ENCODE peak calls at places on chromosomes 2 and 18, in four cellular contexts. Y, U, O and W are unnamed samples.

GRCh38 chr2:231709636-231709980 is 1.3 kb downstream of the PTMA start:
- DNase-seq in Y (peak), O (peak), U (peak), W (peak)

GRCh38 chr2:49686897-49687442 is 532.7 kb upstream of the FSHR start:
- DNase-seq in U (no peak), O (no peak), Y (no peak), W (no peak)

GRCh38 chr2:70982971-70983370 is 4.5 kb downstream of the ANKRD53 start:
- DNase-seq in U (no peak), O (no peak), Y (no peak), W (no peak)

GRCh38 chr18:76351961-76352581 is 143.0 kb downstream of the ZNF516 start:
- DNase-seq in Y (no peak), O (peak), U (peak), W (no peak)

GRCh38 chr18:7089369-7089768 is 28.2 kb downstream of the LAMA1 start:
- DNase-seq in O (no peak), U (no peak), Y (no peak), W (no peak)

GRCh38 chr18:77539860-77540259 is 290.2 kb downstream of the GALR1 start:
- DNase-seq in O (no peak), Y (no peak), U (no peak), W (no peak)

GRCh38 chr2:42976400-42976799 is 184.0 kb upstream of the HAAO start:
- DNase-seq in O (no peak), Y (no peak), U (no peak), W (no peak)

GRCh38 chr2:102932521-102932920 is 170.7 kb downstream of the TMEM182 start:
- DNase-seq in O (no peak), U (no peak), Y (no peak), W (no peak)

GRCh38 chr2:9782197-9782719 is 61.0 kb upstream of the TAF1B start:
- DNase-seq in O (no peak), Y (no peak), U (peak), W (peak)

GRCh38 chr2:223226264-223226663 is 174.3 kb downstream of the KCNE4 start:
- DNase-seq in O (no peak), U (no peak), Y (no peak), W (no peak)

GRCh38 chr2:74441690-74442482 is at the start of gene RTKN:
- DNase-seq in O (no peak), Y (no peak), U (peak), W (peak)

GRCh38 chr2:197229509-197230458 is 80.8 kb downstream of the ANKRD44 start:
- DNase-seq in Y (no peak), O (peak), U (no peak), W (no peak)

GRCh38 chr2:204705243-204705971 is 160.1 kb downstream of the PARD3B start:
- DNase-seq in O (no peak), U (no peak), Y (no peak), W (no peak)

GRCh38 chr2:240386321-240386720 is 49.1 kb upstream of the GPC1 start:
- DNase-seq in Y (no peak), U (no peak), O (no peak), W (no peak)

GRCh38 chr2:75157435-75157834 is 41.9 kb downstream of the TACR1 start:
- DNase-seq in Y (no peak), U (no peak), O (no peak), W (no peak)

GRCh38 chr18:45540146-45540545 is 75.1 kb upstream of the SLC14A2 start:
- DNase-seq in U (no peak), Y (no peak), O (no peak), W (no peak)

GRCh38 chr2:38765149-38765548 is 12.9 kb upstream of the GEMIN6 start:
- DNase-seq in O (no peak), U (no peak), Y (no peak), W (no peak)

GRCh38 chr2:169397697-169398096 is 35.4 kb upstream of the LRP2 start:
- DNase-seq in O (peak), Y (no peak), U (no peak), W (no peak)

GRCh38 chr2:37832590-37833197 is 92.4 kb upstream of the RMDN2 start:
- DNase-seq in O (peak), U (peak), Y (peak), W (peak)

GRCh38 chr2:31365834-31366505 is 48.6 kb downstream of the XDH start:
- DNase-seq in Y (no peak), U (no peak), O (no peak), W (no peak)

GRCh38 chr2:234422242-234422641 is 74.6 kb downstream of the ARL4C start:
- DNase-seq in U (peak), O (no peak), Y (no peak), W (no peak)

GRCh38 chr2:173149491-173149890 is 73.8 kb downstream of the MAP3K20 start:
- DNase-seq in O (no peak), Y (no peak), U (no peak), W (peak)

GRCh38 chr2:223978451-223978850 is 21.2 kb downstream of the MRPL44 start:
- DNase-seq in U (no peak), O (peak), Y (no peak), W (no peak)

GRCh38 chr18:9944805-9945204 is 31.0 kb downstream of the VAPA start:
- DNase-seq in O (peak), U (no peak), Y (no peak), W (no peak)

GRCh38 chr2:174560737-174561136 is 36.9 kb downstream of the WIPF1 start:
- DNase-seq in Y (no peak), O (no peak), U (no peak), W (no peak)

GRCh38 chr18:22709288-22710060 is 223.7 kb upstream of the RBBP8 start:
- DNase-seq in Y (no peak), O (no peak), U (no peak), W (no peak)

GRCh38 chr2:237465515-237466227 is 21.4 kb upstream of the MLPH start:
- DNase-seq in O (peak), U (no peak), Y (no peak), W (no peak)

GRCh38 chr2:6929196-6929874 is 12.1 kb downstream of the RNF144A start:
- DNase-seq in Y (no peak), U (no peak), O (peak), W (no peak)

GRCh38 chr2:112254466-112255240 is at the start of gene ZC3H8:
- DNase-seq in O (peak), U (peak), Y (peak), W (peak)
- TF ChIP-seq CTCF in O (no peak), U (peak), Y (peak), W (no peak)

GRCh38 chr2:218072002-218072401 is 2.9 kb downstream of the RUFY4 start:
- DNase-seq in O (no peak), Y (no peak), U (no peak), W (no peak)

GRCh38 chr2:218075975-218076811 is 7.1 kb downstream of the RUFY4 start:
- DNase-seq in O (no peak), U (no peak), Y (no peak), W (no peak)

GRCh38 chr2:218072478-218073024 is 3.5 kb downstream of the RUFY4 start:
- DNase-seq in U (no peak), Y (no peak), O (no peak), W (no peak)

GRCh38 chr2:218073185-218073584 is 4.1 kb downstream of the RUFY4 start:
- DNase-seq in O (no peak), U (no peak), Y (no peak), W (no peak)

DNA sequence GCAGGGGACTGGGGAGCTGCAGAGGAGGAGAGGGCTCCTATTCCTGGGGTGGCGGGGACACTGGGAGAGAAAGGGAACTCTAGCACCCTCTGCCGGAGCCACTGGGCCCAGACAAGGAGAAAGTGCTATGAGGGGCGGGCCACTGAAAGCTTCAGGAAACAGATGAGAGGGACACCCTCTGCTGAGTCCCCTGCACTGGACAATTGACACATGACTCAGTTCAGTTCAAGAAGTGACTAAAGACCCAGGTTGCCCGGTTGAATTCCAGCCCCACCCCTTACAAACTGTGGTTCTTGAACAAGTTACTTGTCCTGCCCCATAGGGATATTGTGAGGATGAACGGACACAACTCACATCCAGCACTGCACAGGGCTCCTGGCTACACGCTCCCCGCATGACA is 5.0 kb downstream of the RUFY4 start:
- DNase-seq in U (peak), Y (peak), O (peak), W (peak)
- TF ChIP-seq CTCF in U (peak), Y (peak), O (peak), W (peak)

GRCh38 chr2:96760986-96761832 is 507 bp downstream of the CNNM4 start:
- DNase-seq in O (no peak), Y (peak), U (peak), W (no peak)
- TF ChIP-seq CTCF in O (peak), Y (peak), U (peak), W (peak)

GRCh38 chr2:73359915-73360697 is 25.5 kb upstream of the ALMS1 start:
- DNase-seq in Y (no peak), U (no peak), O (peak), W (no peak)
- TF ChIP-seq CTCF in Y (peak), U (no peak), O (peak), W (peak)

DNA sequence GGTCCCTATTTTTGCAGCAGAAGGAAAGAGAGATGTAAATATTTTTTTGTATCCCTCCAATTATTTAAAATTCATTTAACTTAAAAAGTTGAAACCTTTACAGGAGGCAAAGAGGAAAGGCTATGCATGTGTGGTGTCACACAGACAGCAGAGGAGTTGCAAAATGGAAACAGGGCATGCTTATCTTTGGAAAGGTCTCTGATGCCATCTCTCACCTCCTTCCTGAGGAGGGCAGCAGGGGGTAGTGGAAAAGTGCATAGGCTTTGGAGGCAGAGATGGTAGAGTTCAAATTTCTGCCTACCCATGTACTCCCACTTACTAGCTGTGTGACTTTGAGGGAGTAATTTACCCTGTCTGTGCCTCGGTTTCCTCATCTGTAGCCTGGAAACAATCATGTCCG is 99.6 kb upstream of the MCFD2 start:
- DNase-seq in U (peak), Y (no peak), O (peak), W (no peak)
- TF ChIP-seq CTCF in U (no peak), Y (no peak), O (no peak), W (no peak)

GRCh38 chr2:1789610-1790009 is 45.3 kb upstream of the PXDN start:
- DNase-seq in Y (no peak), O (no peak), U (no peak), W (no peak)
- TF ChIP-seq CTCF in Y (peak), O (no peak), U (no peak), W (no peak)

GRCh38 chr18:57438669-57439616 is 3.8 kb downstream of the ONECUT2 start:
- DNase-seq in U (peak), O (peak), Y (no peak), W (peak)
- TF ChIP-seq CTCF in U (no peak), O (peak), Y (peak), W (no peak)

GRCh38 chr2:230068658-230069080 is at the start of gene SLC16A14:
- DNase-seq in U (peak), O (peak), Y (peak), W (peak)

GRCh38 chr2:230069418-230069817 is 694 bp upstream of the SLC16A14 start:
- DNase-seq in O (no peak), Y (no peak), U (no peak), W (no peak)

GRCh38 chr2:230071421-230071820 is 2.7 kb upstream of the SLC16A14 start:
- DNase-seq in O (no peak), U (no peak), Y (no peak), W (no peak)

DNA sequence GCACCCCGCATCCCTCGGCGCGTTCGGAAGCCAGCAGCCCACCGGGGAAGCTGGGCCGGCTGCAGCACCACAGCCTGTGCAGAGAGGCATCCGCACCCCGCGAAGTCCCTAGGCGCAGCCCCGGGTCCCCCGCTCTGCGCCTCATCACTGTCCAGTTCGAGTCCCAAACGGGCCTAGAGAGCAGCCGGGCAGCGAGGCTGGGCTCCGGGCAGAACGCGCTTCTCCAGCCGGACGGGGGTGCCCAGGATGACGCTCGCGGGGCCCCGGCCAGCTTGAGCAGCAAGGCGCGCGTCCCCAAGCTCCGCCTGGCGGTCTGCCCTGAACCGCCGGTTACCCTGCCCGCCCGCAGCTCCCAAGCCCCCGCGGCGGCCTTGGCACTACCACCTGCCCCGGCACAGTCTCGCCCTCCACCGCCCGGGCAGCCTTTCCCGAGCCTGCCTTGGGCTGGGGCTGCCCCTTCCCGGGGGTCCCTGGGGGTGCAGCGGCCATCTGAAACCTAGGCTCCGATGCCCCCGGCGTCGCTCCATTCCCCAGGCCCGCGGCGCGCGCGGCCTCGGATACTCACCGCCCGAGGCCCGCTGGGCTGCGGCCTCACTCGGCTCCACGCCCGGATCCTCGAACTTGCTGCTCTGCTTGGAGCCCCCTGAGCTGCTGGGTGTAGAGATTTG is 600 bp downstream of the SLC16A14 start:
- DNase-seq in O (peak), Y (no peak), U (peak), W (peak)
- TF ChIP-seq CTCF in O (peak), Y (no peak), U (no peak), W (no peak)